ENCODE peak calls at places on chromosome 3, in four cellular contexts. Y is body of pancreas, P is endothelial cell of umbilical vein, O is IMR-90. F is an unnamed sample.

GRCh38 chr3:64584193-64584592 is 103.6 kb downstream of the ADAMTS9 start:
- DNase-seq in Y (no peak), P (no peak), O (no peak), F (no peak)

GRCh38 chr3:80771085-80771484 is 990.4 kb downstream of the GBE1 start:
- DNase-seq in P (no peak), O (no peak), Y (no peak), F (no peak)

GRCh38 chr3:181316481-181316880 is 326.9 kb upstream of the DNAJC19 start:
- DNase-seq in O (peak; percentile 7), P (peak; percentile 41), Y (no peak), F (peak; percentile 33)

GRCh38 chr3:89690649-89691048 is 583.2 kb downstream of the EPHA3 start:
- DNase-seq in P (no peak), Y (no peak), O (peak; percentile 1), F (no peak)

GRCh38 chr3:161314836-161315391 is 56.4 kb downstream of the SPTSSB start:
- DNase-seq in Y (no peak), O (no peak), P (peak; percentile 10), F (no peak)

GRCh38 chr3:121786485-121786884 is 36.9 kb upstream of the GOLGB1 start:
- DNase-seq in P (peak; percentile 32), O (peak; percentile 73), Y (no peak), F (no peak)

GRCh38 chr3:112531358-112531781 is 30.4 kb downstream of the ATG3 start:
- DNase-seq in P (peak; percentile 53), Y (no peak), O (peak; percentile 49), F (peak; percentile 48)

GRCh38 chr3:151124476-151124875 is 39.0 kb downstream of the MED12L start:
- DNase-seq in Y (no peak), P (no peak), O (no peak), F (no peak)

GRCh38 chr3:140128217-140129137 is 193.5 kb downstream of the CLSTN2 start:
- DNase-seq in P (peak; percentile 47), Y (peak; percentile 60), O (peak; percentile 11), F (peak; percentile 28)

GRCh38 chr3:38763569-38763968 is 52.4 kb downstream of the SCN10A start:
- DNase-seq in P (no peak), O (no peak), Y (no peak), F (no peak)

GRCh38 chr3:129576514-129577345 is 29.7 kb downstream of the PLXND1 start:
- DNase-seq in O (no peak), Y (peak; percentile 45), P (peak; percentile 37), F (peak; percentile 93)
- TF ChIP-seq POLR2A in O (no peak), Y (no peak), P (no peak), F (no peak)

GRCh38 chr3:44136421-44136820 is 105.3 kb upstream of the TOPAZ1 start:
- DNase-seq in Y (no peak), O (no peak), P (peak; percentile 4), F (peak; percentile 7)
- TF ChIP-seq POLR2A in Y (no peak), O (no peak), P (no peak), F (no peak)

GRCh38 chr3:123060054-123060453 is 6.8 kb upstream of the PDIA5 start:
- DNase-seq in Y (no peak), P (no peak), O (no peak), F (no peak)
- TF ChIP-seq POLR2A in Y (no peak), P (no peak), O (no peak), F (no peak)

DNA sequence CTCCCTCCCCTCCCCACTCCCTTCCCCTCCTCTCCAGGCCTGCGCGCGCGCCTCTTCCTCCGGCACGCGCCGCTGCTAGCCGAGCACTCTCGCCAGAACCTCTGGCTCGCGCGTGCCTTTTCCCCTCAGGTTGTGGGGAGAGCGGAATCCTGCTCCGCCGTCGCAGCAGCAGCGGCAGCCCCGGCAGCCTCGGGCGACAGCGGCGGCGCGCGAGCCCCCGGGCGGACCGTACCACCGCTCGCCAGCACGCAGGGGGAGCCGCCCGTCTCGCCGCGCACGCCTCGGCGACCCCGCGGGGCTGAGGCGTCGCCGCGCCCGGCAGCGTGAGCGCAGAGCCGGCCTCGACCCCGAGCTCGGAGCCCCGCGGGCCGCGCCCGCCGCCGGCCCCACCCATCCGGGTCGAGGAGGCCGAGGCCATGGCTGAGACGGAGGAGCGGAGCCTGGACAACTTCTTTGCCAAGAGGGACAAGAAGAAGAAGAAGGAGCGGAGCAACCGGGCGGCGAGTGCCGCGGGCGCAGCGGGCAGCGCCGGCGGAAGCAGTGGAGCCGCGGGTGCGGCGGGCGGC is at the start of gene CDV3:
- DNase-seq in O (no peak), Y (no peak), P (no peak), F (no peak)
- TF ChIP-seq POLR2A in O (peak; percentile 74), Y (peak; percentile 85), P (peak; percentile 52), F (peak; percentile 79)

GRCh38 chr3:50239649-50240048 is 3.6 kb downstream of the GNAI2 start:
- DNase-seq in Y (no peak), O (no peak), P (no peak), F (no peak)
- TF ChIP-seq POLR2A in Y (no peak), O (no peak), P (no peak), F (no peak)

GRCh38 chr3:44584646-44585501 is at the start of gene ZNF660:
- DNase-seq in Y (peak; percentile 25), P (peak; percentile 55), O (peak; percentile 67), F (peak; percentile 94)
- TF ChIP-seq POLR2A in Y (no peak), P (no peak), O (peak; percentile 61), F (peak; percentile 68)

GRCh38 chr3:57998366-57999283 is 9.6 kb upstream of the FLNB start:
- DNase-seq in O (peak; percentile 81), P (peak; percentile 54), Y (peak; percentile 41), F (peak; percentile 22)
- TF ChIP-seq POLR2A in O (no peak), P (no peak), Y (no peak), F (no peak)

GRCh38 chr3:172076212-172076611 is 36.8 kb downstream of the FNDC3B start:
- DNase-seq in P (no peak), Y (no peak), O (no peak), F (no peak)

GRCh38 chr3:172072543-172072942 is 33.2 kb downstream of the FNDC3B start:
- DNase-seq in Y (no peak), P (no peak), O (no peak), F (no peak)

GRCh38 chr3:172074027-172074426 is 34.6 kb downstream of the FNDC3B start:
- DNase-seq in P (no peak), Y (no peak), O (no peak), F (peak; percentile 68)

GRCh38 chr3:172073262-172073915 is 34.0 kb downstream of the FNDC3B start:
- DNase-seq in P (no peak), Y (no peak), O (no peak), F (no peak)

GRCh38 chr3:172074578-172074977 is 35.2 kb downstream of the FNDC3B start:
- DNase-seq in O (no peak), Y (no peak), P (peak; percentile 45), F (peak; percentile 92)
- TF ChIP-seq POLR2A in O (no peak), Y (no peak), P (no peak), F (no peak)